ENCODE peak calls at places on chromosomes 16 and 17, in eight cellular contexts. D, I, M, A, S, G, Q and L are unnamed samples.

GRCh38 chr17:80108321-80108971 is 7.1 kb downstream of the GAA start:
- DNase-seq in D (no peak), I (no peak), M (no peak), A (no peak), S (no peak), G (no peak), Q (no peak), L (no peak)

GRCh38 chr16:13403326-13403725 is 501.9 kb downstream of the SHISA9 start:
- DNase-seq in D (no peak), I (no peak), M (no peak), A (no peak), S (no peak), G (no peak), Q (no peak), L (no peak)

GRCh38 chr17:42979511-42980273 is at the start of gene PTGES3L:
- DNase-seq in D (no peak), I (no peak), M (peak; percentile 67), A (peak; percentile 9), S (peak; percentile 54), G (no peak), Q (peak; percentile 79), L (no peak)

GRCh38 chr17:31431098-31431794 is 39.8 kb downstream of the RAB11FIP4 start:
- DNase-seq in D (no peak), I (no peak), M (no peak), A (no peak), S (no peak), G (no peak), Q (no peak), L (no peak)

GRCh38 chr17:62674363-62674739 is 46.9 kb downstream of the MRC2 start:
- DNase-seq in D (no peak), I (no peak), M (no peak), A (no peak), S (no peak), G (no peak), Q (no peak), L (no peak)

GRCh38 chr17:10661377-10661906 is 4.3 kb upstream of the MYH3 start:
- DNase-seq in D (no peak), I (no peak), M (no peak), A (no peak), S (no peak), G (no peak), Q (no peak), L (no peak)

GRCh38 chr17:29789186-29790170 is 140.6 kb downstream of the SSH2 start:
- DNase-seq in D (peak; percentile 39), I (no peak), M (no peak), A (no peak), S (peak; percentile 41), G (no peak), Q (no peak), L (peak; percentile 56)

GRCh38 chr16:86252596-86252995 is 257.7 kb upstream of the FOXF1 start:
- DNase-seq in D (no peak), I (no peak), M (no peak), A (peak; percentile 2), S (peak; percentile 13), G (no peak), Q (peak; percentile 43), L (no peak)

GRCh38 chr16:19389246-19389645 is 28.4 kb upstream of the TMC5 start:
- DNase-seq in D (peak; percentile 56), I (peak; percentile 83), M (no peak), A (peak; percentile 22), S (peak; percentile 18), G (no peak), Q (peak; percentile 55), L (peak; percentile 35)

GRCh38 chr17:50052822-50053653 is 2.9 kb upstream of the ITGA3 start:
- DNase-seq in D (no peak), I (peak; percentile 43), M (no peak), A (no peak), S (no peak), G (no peak), Q (no peak), L (no peak)

GRCh38 chr16:22297114-22297870 is at the start of gene POLR3E:
- DNase-seq in D (peak; percentile 87), I (peak; percentile 100), M (peak; percentile 99), A (peak; percentile 99), S (peak; percentile 99), G (peak; percentile 99), Q (peak; percentile 88), L (peak; percentile 87)

GRCh38 chr17:62134397-62134796 is 69.3 kb upstream of the MED13 start:
- DNase-seq in D (no peak), I (no peak), M (no peak), A (no peak), S (peak; percentile 30), G (no peak), Q (no peak), L (peak; percentile 32)

GRCh38 chr17:6454495-6455320 is 10.5 kb downstream of the PIMREG start:
- DNase-seq in D (no peak), I (no peak), M (no peak), A (no peak), S (no peak), G (no peak), Q (no peak), L (no peak)

GRCh38 chr17:64038331-64039105 is 18.1 kb upstream of the ICAM2 start:
- DNase-seq in D (no peak), I (no peak), M (no peak), A (no peak), S (no peak), G (no peak), Q (no peak), L (no peak)